ENCODE peak calls at places on chromosomes 6 and 20, in six cellular contexts. A is cardiac muscle cell, F is Calu3, D is left ventricle myocardium inferior, J is NB4, W is heart right ventricle. M is an unnamed sample.

GRCh38 chr6:1027109-1027794 is 284.6 kb upstream of the FOXQ1 start:
- DNase-seq in D (no peak), J (no peak), W (no peak), A (no peak), F (no peak), M (peak)

GRCh38 chr6:56156643-56157042 is 90.7 kb downstream of the COL21A1 start:
- DNase-seq in W (no peak), F (peak), J (no peak), A (no peak), D (no peak), M (no peak)

GRCh38 chr6:35425284-35425683 is 26.9 kb upstream of the FANCE start:
- DNase-seq in W (no peak), A (peak), J (peak), F (no peak), D (no peak), M (no peak)

GRCh38 chr6:107704377-107705013 is 119.6 kb downstream of the SCML4 start:
- DNase-seq in F (peak), J (peak), D (no peak), W (peak), A (peak), M (no peak)

GRCh38 chr6:109441069-109441816 is 719 bp downstream of the SMPD2 start:
- DNase-seq in D (peak), J (peak), W (peak), A (peak), F (peak), M (no peak)

GRCh38 chr6:159170333-159170672 is 1.1 kb downstream of the FNDC1 start:
- DNase-seq in J (no peak), W (no peak), F (no peak), D (no peak), A (no peak), M (no peak)

GRCh38 chr6:88520445-88520844 is 354.3 kb upstream of the CNR1 start:
- DNase-seq in F (no peak), W (no peak), A (no peak), J (no peak), D (no peak), M (peak)

GRCh38 chr6:16602035-16602434 is 159.2 kb downstream of the ATXN1 start:
- DNase-seq in F (no peak), J (no peak), W (no peak), D (no peak), A (no peak), M (no peak)

DNA sequence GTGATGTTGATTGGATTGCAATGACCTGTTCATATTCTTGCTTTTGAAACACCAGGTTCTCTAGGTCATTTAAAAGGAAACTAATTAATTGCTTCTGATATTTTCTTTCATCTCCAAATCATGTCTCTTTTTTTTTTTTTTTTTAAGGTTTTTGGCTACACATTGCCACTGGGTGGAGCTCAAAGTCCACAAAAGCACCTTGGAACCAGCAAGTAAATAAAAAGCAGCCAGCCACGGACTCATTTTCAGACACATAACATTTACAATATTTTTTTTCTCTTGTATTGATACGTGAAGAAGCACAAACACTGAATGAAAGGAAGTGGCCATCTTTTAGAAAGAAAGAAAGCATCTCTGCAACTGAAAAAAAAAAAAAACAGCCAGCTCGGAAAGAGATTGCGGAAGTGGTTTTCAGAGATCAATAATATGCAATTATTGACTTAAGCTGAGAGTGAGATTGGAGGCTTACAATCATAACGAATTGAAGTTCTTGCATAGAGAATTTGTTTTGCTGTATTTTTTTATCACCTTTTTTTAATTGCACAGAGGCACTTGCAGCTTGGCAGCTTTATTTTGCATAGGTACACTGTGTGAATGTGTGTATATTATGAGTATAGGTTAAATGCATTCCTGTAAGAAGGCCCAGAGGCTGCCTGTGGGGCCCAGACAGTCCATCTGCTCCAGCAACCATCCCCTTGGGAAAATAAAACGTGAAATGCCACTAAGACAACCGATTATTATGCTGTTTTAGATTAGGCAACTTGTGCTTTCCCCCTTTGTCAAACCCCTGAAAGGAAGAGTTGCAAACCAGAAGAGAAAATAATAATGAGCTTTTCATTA is 28.2 kb downstream of the CGA start:
- DNase-seq in F (peak), J (peak), D (no peak), A (peak), W (peak), M (no peak)
- TF ChIP-seq CTCF in F (peak), J (peak), D (peak), A (peak), W (peak), M (peak)

DNA sequence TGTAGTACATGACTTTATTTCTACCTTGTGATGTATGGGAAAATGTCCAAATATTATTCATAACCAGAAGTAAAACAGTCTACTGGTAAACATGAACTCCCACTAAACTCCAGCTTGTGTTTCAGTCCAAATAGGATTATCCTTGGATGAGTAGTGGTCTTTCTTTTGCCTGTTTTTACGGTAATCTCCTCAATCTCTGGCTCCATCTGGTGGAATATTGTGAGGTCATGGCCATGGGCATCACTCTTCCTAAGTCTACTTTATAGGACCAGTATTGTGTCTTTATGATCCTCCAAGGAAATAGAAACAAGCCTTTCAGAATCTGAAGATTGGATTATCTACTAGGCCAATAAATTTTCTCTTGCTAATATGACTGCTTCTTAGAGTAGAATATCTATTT is 505.0 kb downstream of the BMP2 start:
- DNase-seq in W (no peak), J (peak), D (no peak), A (no peak), F (no peak), M (no peak)
- TF ChIP-seq CTCF in W (peak), J (no peak), D (peak), A (peak), F (no peak), M (peak)

DNA sequence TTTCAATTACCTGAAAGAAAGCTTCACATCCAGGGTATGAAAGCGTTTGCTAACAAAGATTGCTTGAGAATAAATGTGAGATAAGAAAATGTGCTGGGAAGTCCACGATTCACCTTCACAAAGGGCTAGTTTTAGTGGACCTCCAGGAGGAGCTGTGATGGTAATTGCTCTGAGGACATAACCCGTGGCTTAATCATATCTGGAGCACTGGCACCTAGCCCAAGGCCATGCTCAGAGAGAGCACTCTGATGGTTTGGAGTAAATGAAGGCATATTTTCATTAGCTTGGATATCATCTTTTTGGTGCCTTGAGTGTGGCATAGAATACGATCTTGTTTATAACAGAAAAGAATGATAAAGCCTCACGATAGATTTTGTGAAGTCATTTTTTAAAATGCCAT is 46.9 kb upstream of the BACH2 start:
- DNase-seq in W (peak), J (no peak), F (no peak), A (peak), D (no peak), M (no peak)
- TF ChIP-seq CTCF in W (no peak), J (no peak), F (no peak), A (peak), D (no peak), M (no peak)

GRCh38 chr20:33072813-33073212 is 6.6 kb upstream of the BPIFB4 start:
- DNase-seq in F (no peak), D (no peak), J (no peak), W (no peak), A (no peak), M (no peak)

GRCh38 chr20:33075281-33075680 is 4.2 kb upstream of the BPIFB4 start:
- DNase-seq in J (no peak), F (no peak), A (no peak), W (no peak), D (no peak), M (no peak)

GRCh38 chr20:33074675-33075074 is 4.8 kb upstream of the BPIFB4 start:
- DNase-seq in A (no peak), W (no peak), J (no peak), D (no peak), F (no peak), M (no peak)

GRCh38 chr20:33079267-33079666 is at the start of gene BPIFB4:
- DNase-seq in W (no peak), J (no peak), F (no peak), A (peak), D (no peak), M (no peak)

DNA sequence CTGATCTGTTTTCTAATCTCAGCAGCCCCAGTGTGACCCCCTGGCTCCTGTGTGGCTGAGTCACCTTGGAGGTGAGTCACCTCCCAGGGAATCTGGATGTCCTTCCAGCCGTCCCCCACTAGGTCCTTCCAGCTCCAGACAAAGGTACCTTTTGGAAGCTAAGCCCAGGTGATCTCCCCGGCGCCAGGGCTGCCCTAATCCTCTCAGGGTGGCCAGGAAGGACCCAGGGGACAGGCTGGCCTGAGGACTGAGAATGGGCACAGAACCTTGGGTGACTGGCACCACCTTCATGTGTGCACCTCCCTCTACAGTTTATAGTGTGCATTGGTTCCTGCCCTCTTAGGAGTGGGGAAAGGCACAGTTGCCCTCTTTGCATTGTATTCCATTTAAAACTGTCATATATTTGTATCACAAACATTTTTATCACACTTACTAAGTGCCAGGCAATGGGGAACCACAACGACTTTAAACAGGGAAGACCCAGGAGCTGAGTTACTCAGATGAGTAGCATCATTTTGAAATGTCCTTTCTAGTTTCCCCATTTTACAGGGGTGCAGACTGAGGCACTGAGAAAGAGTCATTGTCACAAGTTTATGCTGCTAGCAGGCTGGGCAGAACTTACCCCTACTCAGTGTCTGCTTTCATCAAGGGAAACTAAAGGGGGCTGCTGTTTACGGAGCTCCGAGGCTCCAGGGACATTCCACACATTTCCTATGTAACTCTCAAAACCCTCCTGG is 2.6 kb upstream of the BPIFB4 start:
- DNase-seq in F (peak), A (no peak), D (no peak), W (no peak), J (peak), M (no peak)
- TF ChIP-seq CTCF in F (peak), A (peak), D (peak), W (no peak), J (peak), M (no peak)

GRCh38 chr6:40414617-40415016 is 172.5 kb downstream of the LRFN2 start:
- DNase-seq in W (no peak), A (no peak), F (no peak), D (no peak), J (no peak), M (no peak)

GRCh38 chr6:40419881-40420705 is 167.1 kb downstream of the LRFN2 start:
- DNase-seq in F (no peak), J (no peak), W (no peak), A (no peak), D (no peak), M (no peak)

GRCh38 chr6:40413231-40413755 is 173.9 kb downstream of the LRFN2 start:
- DNase-seq in A (no peak), D (no peak), J (no peak), F (no peak), W (no peak), M (no peak)

GRCh38 chr6:40419377-40419776 is 167.8 kb downstream of the LRFN2 start:
- DNase-seq in D (no peak), W (no peak), J (no peak), F (no peak), A (peak), M (no peak)

GRCh38 chr6:40417031-40417430 is 170.1 kb downstream of the LRFN2 start:
- DNase-seq in W (peak), J (no peak), F (no peak), A (no peak), D (peak), M (no peak)
- TF ChIP-seq CTCF in W (no peak), J (no peak), F (no peak), A (no peak), D (no peak), M (no peak)

DNA sequence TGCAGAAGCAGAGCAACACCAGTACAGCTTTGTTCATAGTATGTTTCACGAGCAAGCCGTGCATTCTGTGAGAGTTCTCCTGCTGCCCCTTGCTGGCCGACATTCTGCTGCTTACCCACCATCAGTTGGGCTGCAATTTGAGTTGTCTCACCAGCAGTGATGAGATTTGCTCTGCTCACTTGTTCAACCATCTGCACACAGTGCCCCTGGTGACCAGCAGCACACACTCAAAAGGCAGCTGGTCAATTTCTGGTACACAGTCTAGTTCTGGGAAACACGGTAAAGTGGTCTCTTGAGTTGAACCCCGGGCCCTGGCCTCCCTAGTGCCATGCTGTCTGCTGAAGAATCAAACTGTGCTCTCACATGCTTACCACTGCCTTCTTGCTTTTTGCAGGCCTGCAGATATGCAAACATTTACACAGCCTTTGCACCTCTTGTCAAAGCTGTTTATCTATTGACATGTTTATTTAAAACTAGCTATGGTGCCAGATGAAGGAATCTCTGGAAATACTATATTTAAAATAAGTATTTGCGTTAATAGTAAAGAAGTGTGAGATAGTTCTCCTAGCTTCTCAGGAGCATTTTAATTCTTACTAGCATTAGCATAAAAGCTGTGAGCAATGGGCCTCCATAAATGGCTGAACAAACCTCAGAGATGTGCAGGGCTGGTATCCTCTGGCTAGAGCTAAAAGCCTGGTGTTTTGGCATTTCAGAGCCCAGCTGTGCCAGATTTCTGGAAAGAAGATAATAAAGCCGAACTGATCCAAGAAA is 234.3 kb downstream of the ARHGAP18 start:
- DNase-seq in W (no peak), D (no peak), F (no peak), A (no peak), J (no peak), M (no peak)
- TF ChIP-seq CTCF in W (no peak), D (no peak), F (no peak), A (no peak), J (no peak), M (no peak)

GRCh38 chr20:7976015-7976414 is 35.8 kb upstream of the HAO1 start:
- DNase-seq in D (no peak), F (no peak), J (no peak), W (no peak), A (peak), M (no peak)

GRCh38 chr20:7985916-7986315 is 33.6 kb downstream of the TMX4 start:
- DNase-seq in D (no peak), F (no peak), W (no peak), A (no peak), J (no peak), M (no peak)

GRCh38 chr20:7981374-7981773 is 38.2 kb downstream of the TMX4 start:
- DNase-seq in J (no peak), D (no peak), F (no peak), W (no peak), A (no peak), M (no peak)

GRCh38 chr20:7984192-7984591 is 35.4 kb downstream of the TMX4 start:
- DNase-seq in J (no peak), A (no peak), D (no peak), W (no peak), F (no peak), M (no peak)

GRCh38 chr20:7980332-7981046 is 39.1 kb downstream of the TMX4 start:
- DNase-seq in A (peak), J (peak), W (no peak), F (peak), D (no peak), M (no peak)
- TF ChIP-seq CTCF in A (peak), J (peak), W (peak), F (no peak), D (peak), M (peak)

GRCh38 chr6:167500961-167501360 is 176.1 kb downstream of the TTLL2 start:
- DNase-seq in J (no peak), F (no peak), A (no peak), D (no peak), W (no peak), M (no peak)

GRCh38 chr6:167501831-167502385 is 177.0 kb downstream of the TTLL2 start:
- DNase-seq in D (no peak), W (no peak), F (peak), J (peak), A (peak), M (no peak)

GRCh38 chr6:167504412-167504961 is 179.6 kb downstream of the TTLL2 start:
- DNase-seq in A (no peak), J (no peak), F (no peak), W (no peak), D (no peak), M (no peak)

GRCh38 chr6:167505199-167505598 is 180.3 kb downstream of the TTLL2 start:
- DNase-seq in F (no peak), D (no peak), J (no peak), W (no peak), A (peak), M (no peak)

DNA sequence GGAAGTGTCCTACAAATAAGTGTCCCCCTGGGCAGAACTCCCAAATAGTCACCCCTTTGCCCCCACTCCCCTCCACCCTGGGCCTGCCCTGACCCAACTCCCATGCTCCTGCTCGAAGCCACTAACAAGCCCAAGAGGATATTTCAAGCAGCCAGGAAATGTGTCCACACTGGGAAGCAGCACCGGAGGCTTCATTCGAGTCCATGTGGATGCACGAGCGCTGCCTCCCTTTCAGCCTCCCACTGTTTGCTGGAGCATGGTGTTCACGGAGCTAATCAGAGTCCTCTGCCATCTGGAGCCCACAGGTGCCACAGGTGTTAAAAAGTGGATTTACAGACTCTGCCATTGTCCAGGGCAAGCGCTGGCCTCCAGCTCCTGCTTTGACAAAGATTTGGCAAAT is 177.6 kb downstream of the TTLL2 start:
- DNase-seq in D (no peak), A (no peak), J (no peak), W (no peak), F (no peak), M (no peak)
- TF ChIP-seq CTCF in D (no peak), A (no peak), J (no peak), W (no peak), F (no peak), M (no peak)

M was measured in osteocyte.